ENCODE peak calls at places on chromosomes 5 and 9, in five cellular contexts. J, M, Q, G and N are unnamed samples. For H3K9me3, the result is how much of the 10 kb centered on the place peaks cover.

GRCh38 chr5:52799358-52799982 is 11.8 kb downstream of the ITGA1 start:
- DNase-seq in J (peak), M (peak), Q (peak), G (peak), N (peak)

GRCh38 chr9:133788819-133789733 is 50.9 kb upstream of the SARDH start:
- DNase-seq in J (peak), M (no peak), Q (no peak), G (peak), N (no peak)

GRCh38 chr5:43279548-43280274 is 33.5 kb downstream of the HMGCS1 start:
- DNase-seq in J (no peak), M (no peak), Q (no peak), G (no peak), N (no peak)

GRCh38 chr9:120212153-120212852 is 367.7 kb downstream of the CDK5RAP2 start:
- DNase-seq in J (no peak), M (no peak), Q (no peak), G (no peak), N (no peak)

GRCh38 chr5:88688981-88689661 is 193.9 kb downstream of the MEF2C start:
- DNase-seq in J (no peak), M (no peak), Q (no peak), G (no peak), N (no peak)

GRCh38 chr5:10233505-10233904 is 16.2 kb downstream of the ATPSCKMT start:
- DNase-seq in J (no peak), M (peak), Q (no peak), G (peak), N (no peak)

GRCh38 chr5:154141686-154142300 is 48.7 kb upstream of the GALNT10 start:
- DNase-seq in J (no peak), M (peak), Q (no peak), G (no peak), N (no peak)

GRCh38 chr5:37787742-37788141 is 52.1 kb downstream of the GDNF start:
- DNase-seq in J (no peak), M (no peak), Q (no peak), G (peak), N (no peak)

GRCh38 chr5:38051711-38052508 is 206.4 kb upstream of the EGFLAM start:
- DNase-seq in J (peak), M (no peak), Q (no peak), G (no peak), N (no peak)

GRCh38 chr9:130526854-130527650 is 52.3 kb upstream of the FUBP3 start:
- DNase-seq in J (no peak), M (no peak), Q (no peak), G (peak), N (no peak)

GRCh38 chr5:151408633-151409243 is 38.7 kb upstream of the SLC36A1 start:
- DNase-seq in J (no peak), M (no peak), Q (no peak), G (no peak), N (no peak)

GRCh38 chr5:139809331-139809810 is 13.8 kb downstream of the PSD2 start:
- DNase-seq in J (no peak), M (no peak), Q (no peak), G (no peak), N (no peak)

GRCh38 chr5:129972774-129973173 is 68.5 kb downstream of the CHSY3 start:
- DNase-seq in J (no peak), M (no peak), Q (no peak), G (no peak), N (no peak)

GRCh38 chr5:6831678-6832077 is 118.4 kb downstream of the TENT4A start:
- DNase-seq in J (no peak), M (peak), Q (no peak), G (no peak), N (no peak)

GRCh38 chr5:16600397-16600796 is 16.4 kb downstream of the RETREG1 start:
- DNase-seq in J (no peak), M (no peak), Q (peak), G (no peak), N (peak)

GRCh38 chr5:131854134-131854533 is 57.3 kb upstream of the FNIP1 start:
- DNase-seq in J (no peak), M (no peak), Q (no peak), G (no peak), N (no peak)

GRCh38 chr5:1804001-1804690 is 2.9 kb downstream of the NDUFS6 start:
- DNase-seq in J (no peak), M (no peak), Q (no peak), G (no peak), N (no peak)

DNA sequence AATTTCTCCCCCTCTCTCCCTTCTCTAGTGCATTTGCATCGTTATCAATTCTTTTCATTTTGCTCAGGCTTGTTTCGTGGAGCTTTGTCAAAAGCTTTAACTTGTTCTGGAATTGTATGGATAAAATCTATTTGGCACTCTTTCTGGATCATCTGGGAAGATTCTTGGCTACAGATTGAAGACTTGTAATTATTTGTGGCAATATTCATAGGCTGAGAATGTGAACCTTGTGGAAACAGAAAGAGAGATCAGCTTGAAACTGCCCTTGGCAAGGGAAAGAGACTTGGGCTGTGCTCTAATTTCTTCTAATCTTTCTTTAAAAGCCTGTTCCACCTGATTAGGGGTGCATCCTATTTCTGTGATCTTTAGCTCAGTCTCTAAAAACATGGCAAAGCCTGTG is 340.6 kb upstream of the DAB2 start:
- DNase-seq in J (no peak), M (no peak), Q (no peak), G (no peak), N (no peak)
- H3K27ac ChIP-seq in J (no peak), M (no peak), Q (peak), G (no peak), N (no peak)

GRCh38 chr9:137724114-137724445 is 105.3 kb downstream of the EHMT1 start:
- DNase-seq in J (no peak), M (no peak), Q (no peak), G (no peak), N (no peak)
- H3K4me3 ChIP-seq in J (no peak), M (no peak), Q (no peak), G (no peak), N (no peak)

DNA sequence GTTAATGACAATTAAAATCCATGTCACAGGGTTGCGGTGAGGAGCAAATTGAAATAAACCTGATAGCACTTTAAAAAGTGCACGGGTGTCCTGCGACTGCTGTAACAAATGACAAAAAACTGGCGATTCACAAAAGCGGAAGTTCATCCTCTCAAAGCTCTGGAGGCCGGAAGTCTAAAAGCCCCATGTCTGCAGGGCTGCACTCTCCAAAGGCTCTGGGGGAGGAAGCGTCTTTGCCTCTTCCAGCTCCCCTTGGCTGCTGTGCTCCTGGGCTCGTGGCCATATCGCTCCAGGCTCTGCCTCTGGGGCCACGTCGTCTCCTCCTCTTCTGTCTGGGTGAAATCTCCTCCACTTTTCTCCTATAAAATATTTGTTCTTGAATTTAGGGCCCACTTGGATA is 273.9 kb upstream of the IRX2 start:
- DNase-seq in J (no peak), M (no peak), Q (no peak), G (no peak), N (no peak)
- H3K9me3 ChIP-seq in J (under half), M (under half), Q (under half), G (under half), N (under half)

GRCh38 chr5:36240779-36241635 is 718 bp downstream of the NADK2 start:
- DNase-seq in J (peak), M (peak), Q (peak), G (peak), N (peak)

GRCh38 chr5:36237756-36238155 is 4.0 kb downstream of the NADK2 start:
- DNase-seq in J (no peak), M (no peak), Q (no peak), G (no peak), N (no peak)

GRCh38 chr5:36238896-36239295 is 2.8 kb downstream of the NADK2 start:
- DNase-seq in J (no peak), M (no peak), Q (no peak), G (no peak), N (no peak)

GRCh38 chr5:36241636-36242533 is at the start of gene NADK2:
- DNase-seq in J (peak), M (peak), Q (peak), G (peak), N (peak)

DNA sequence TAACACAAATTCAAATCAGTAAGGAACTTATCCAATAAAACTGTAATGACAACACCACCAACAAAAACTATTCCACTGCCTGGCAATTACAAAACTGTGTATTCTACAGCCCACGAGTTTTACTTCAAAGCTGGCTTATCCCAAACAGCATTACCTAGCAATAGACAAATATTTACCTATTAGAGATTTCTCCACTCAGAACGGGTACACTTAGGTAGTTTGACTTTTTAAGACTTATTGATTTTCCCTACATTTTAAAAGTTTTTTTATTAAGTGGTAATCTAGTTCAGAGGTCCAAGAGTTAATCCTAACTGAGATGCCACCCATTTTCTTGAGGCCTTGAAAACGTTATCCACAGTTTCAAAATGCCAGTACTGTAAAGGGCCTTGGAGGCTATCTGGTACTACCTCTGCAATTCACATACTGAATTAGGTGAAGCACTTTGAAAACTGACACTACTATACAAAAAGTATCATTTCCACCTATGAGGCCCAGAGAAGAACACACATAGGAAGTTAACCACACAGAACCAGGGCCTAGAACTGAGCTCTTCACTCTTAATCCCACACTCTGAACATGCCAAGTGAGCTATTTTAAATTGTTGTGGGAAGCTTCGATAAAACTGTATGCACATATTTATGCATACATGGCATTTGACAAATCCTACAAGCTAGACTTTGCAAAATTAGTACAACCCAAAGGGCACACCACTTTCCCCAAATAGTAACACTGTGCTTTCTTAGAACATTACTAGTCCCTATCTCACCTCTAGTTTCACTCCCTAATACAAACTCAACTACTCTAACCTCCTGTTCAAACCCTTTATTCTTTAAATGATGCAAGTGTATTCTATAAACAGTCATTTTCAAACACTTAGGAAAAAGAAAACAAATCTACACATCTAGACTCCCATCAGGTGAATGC is 2.1 kb downstream of the NADK2 start:
- DNase-seq in J (no peak), M (no peak), Q (no peak), G (peak), N (no peak)
- H3K27ac ChIP-seq in J (peak), M (no peak), Q (peak), G (peak), N (peak)

GRCh38 chr9:135728436-135729110 is 26.6 kb downstream of the KCNT1 start:
- DNase-seq in J (no peak), M (no peak), Q (no peak), G (no peak), N (no peak)
- H3K4me3 ChIP-seq in J (no peak), M (no peak), Q (no peak), G (no peak), N (no peak)

DNA sequence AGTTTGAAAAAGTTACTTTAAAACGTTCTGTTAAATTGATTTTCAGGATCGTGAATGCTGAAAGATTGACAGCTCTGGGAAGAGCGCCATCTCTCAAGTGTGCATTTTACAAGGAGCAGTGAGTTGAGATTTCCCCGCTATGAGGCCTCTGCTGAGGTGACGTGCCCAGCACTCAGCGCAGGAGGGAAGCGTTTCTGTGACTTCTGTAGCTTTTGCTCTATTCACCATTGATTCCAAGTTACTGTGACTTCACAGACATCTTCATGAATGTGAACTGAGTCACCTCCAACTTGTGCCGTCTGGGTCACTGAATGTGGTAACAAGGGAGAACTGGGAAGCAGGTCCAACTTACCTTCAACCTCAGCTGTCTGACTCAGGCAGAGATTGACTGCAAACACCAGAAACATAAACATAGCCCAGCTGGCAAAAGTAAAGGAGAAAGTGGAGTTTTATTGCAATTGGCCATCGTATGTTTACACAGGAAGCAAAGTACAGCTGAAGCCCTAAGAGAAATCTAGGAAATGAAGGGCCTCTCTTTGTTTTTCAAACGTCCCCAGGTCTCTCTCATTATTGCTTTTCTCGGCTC is 428.8 kb upstream of the CLINT1 start:
- DNase-seq in J (peak), M (no peak), Q (peak), G (no peak), N (peak)
- H3K9me3 ChIP-seq in J (under half), M (under half), Q (under half), G (under half), N (under half)

DNA sequence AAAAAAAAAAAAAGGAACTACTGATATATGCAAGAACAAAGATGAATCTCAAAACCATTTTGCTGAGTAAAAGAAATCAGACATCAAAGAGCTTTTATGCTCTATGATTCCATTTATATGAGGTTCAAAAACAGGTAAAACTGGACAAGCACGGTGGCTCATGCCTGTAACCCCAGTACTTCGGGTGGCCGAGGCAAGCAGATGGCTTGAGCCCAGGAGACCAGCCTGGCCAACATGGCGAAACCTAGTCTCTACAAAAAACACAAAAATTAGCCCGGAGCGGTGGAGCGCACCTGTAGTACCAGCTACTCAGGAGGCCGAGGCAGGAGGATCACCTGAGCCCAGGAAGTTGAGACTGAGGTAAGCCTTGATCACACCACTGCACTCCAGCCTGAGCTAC is 7.8 kb downstream of the PTBP3 start:
- DNase-seq in J (no peak), M (no peak), Q (no peak), G (no peak), N (no peak)
- H3K27ac ChIP-seq in J (no peak), M (no peak), Q (no peak), G (no peak), N (no peak)

DNA sequence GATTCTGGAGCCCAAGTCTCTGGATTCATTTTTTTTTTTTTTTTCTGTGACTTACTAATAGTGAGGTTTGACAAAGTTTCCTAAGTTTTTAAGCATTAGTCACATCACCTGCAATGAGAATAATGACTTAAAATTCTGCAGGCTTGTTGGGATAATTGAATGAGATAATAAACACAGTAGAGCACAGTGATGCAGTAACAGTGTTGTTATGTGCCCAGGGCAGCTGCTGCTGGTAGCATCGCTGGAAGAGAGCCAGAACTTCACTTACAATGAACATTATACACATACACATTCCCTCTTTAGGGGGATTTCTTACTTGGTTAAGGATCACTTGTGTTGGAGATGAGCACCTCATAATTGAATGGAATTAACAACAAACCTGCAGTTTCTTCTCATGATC is 78.9 kb downstream of the ALDH7A1 start:
- DNase-seq in J (no peak), M (no peak), Q (no peak), G (no peak), N (no peak)
- H3K4me3 ChIP-seq in J (no peak), M (no peak), Q (no peak), G (no peak), N (no peak)

GRCh38 chr5:36535390-36535789 is 71.0 kb upstream of the SLC1A3 start:
- DNase-seq in J (no peak), M (no peak), Q (no peak), G (no peak), N (no peak)
- H3K9me3 ChIP-seq in J (under half), M (under half), Q (under half), G (under half), N (under half)